ENCODE peak calls at places on chromosomes 7 and 10, in eight cellular contexts. H is cardiac muscle cell, K is aorta, D is left ventricle myocardium inferior, Q is pancreas, A is iPS DF 6.9, C is SJSA1, M is sigmoid colon. J is an unnamed sample.

GRCh38 chr10:18298256-18298655 is 158.0 kb downstream of the CACNB2 start:
- DNase-seq in H (no peak), C (no peak), K (no peak), Q (no peak), D (no peak), M (no peak), A (no peak), J (no peak)

GRCh38 chr10:133180192-133180914 is 20.3 kb downstream of the KNDC1 start:
- DNase-seq in D (no peak), C (no peak), Q (no peak), M (no peak), A (no peak), H (no peak), K (no peak), J (no peak)

GRCh38 chr7:115387168-115387567 is 465.3 kb downstream of the MDFIC start:
- DNase-seq in K (no peak), D (no peak), A (no peak), Q (no peak), M (no peak), H (no peak), C (no peak), J (no peak)

GRCh38 chr7:42461537-42461936 is 224.5 kb upstream of the GLI3 start:
- DNase-seq in D (no peak), C (no peak), Q (no peak), M (no peak), H (no peak), A (no peak), K (no peak), J (no peak)

GRCh38 chr7:23586159-23586558 is 11.0 kb upstream of the CCDC126 start:
- DNase-seq in K (no peak), Q (no peak), M (no peak), C (no peak), H (no peak), A (no peak), D (no peak), J (no peak)

GRCh38 chr7:75650062-75650461 is 88.7 kb downstream of the HIP1 start:
- DNase-seq in H (peak), A (no peak), Q (no peak), K (peak), M (no peak), C (no peak), D (no peak), J (peak)

GRCh38 chr7:9945882-9946281 is 1027.8 kb upstream of the PHF14 start:
- DNase-seq in H (no peak), C (no peak), A (no peak), K (no peak), D (no peak), M (no peak), Q (no peak), J (no peak)

GRCh38 chr10:119030421-119031250 is 1.1 kb downstream of the NANOS1 start:
- DNase-seq in D (peak), Q (peak), M (no peak), H (peak), K (no peak), A (no peak), C (peak), J (peak)

GRCh38 chr10:50992356-50992866 is 81.9 kb upstream of the PRKG1 start:
- DNase-seq in Q (no peak), K (peak), A (no peak), M (peak), C (no peak), H (no peak), D (no peak), J (no peak)

GRCh38 chr10:9215121-9215520 is 1160.6 kb downstream of the GATA3 start:
- DNase-seq in D (no peak), H (no peak), A (no peak), C (no peak), M (no peak), K (no peak), Q (no peak), J (no peak)

GRCh38 chr7:128155100-128155763 is 85.8 kb upstream of the LEP start:
- DNase-seq in K (no peak), D (no peak), C (no peak), H (no peak), M (no peak), Q (no peak), A (no peak), J (no peak)

GRCh38 chr7:138785587-138786437 is 12.0 kb upstream of the TMEM213 start:
- DNase-seq in H (no peak), Q (no peak), C (peak), K (no peak), D (no peak), A (no peak), M (no peak), J (no peak)

GRCh38 chr10:69567920-69568319 is 5.3 kb downstream of the NEUROG3 start:
- DNase-seq in K (peak), C (peak), Q (peak), H (peak), D (peak), M (no peak), A (no peak), J (peak)

GRCh38 chr10:75048669-75049098 is 62.8 kb upstream of the SAMD8 start:
- DNase-seq in K (no peak), D (no peak), A (no peak), Q (no peak), H (no peak), M (peak), C (no peak), J (no peak)

GRCh38 chr10:35336921-35337741 is 822 bp downstream of the CCNY start:
- DNase-seq in D (peak), K (peak), Q (peak), C (peak), A (no peak), H (peak), M (peak), J (no peak)

GRCh38 chr10:69801434-69802315 is at the start of gene COL13A1:
- DNase-seq in A (no peak), M (no peak), Q (peak), C (peak), D (peak), K (peak), H (peak), J (no peak)

GRCh38 chr10:60123668-60124067 is 217.3 kb upstream of the CCDC6 start:
- DNase-seq in C (no peak), D (no peak), K (no peak), A (no peak), Q (no peak), H (no peak), M (no peak), J (no peak)

GRCh38 chr10:93039721-93040120 is 20.9 kb upstream of the CYP26C1 start:
- DNase-seq in K (no peak), A (no peak), H (peak), C (peak), M (no peak), Q (no peak), D (no peak), J (no peak)

GRCh38 chr7:150901160-150902035 is 49.1 kb downstream of the AOC1 start:
- DNase-seq in C (no peak), H (no peak), M (no peak), D (peak), Q (peak), K (no peak), A (no peak), J (no peak)

GRCh38 chr10:75034131-75034512 is 77.3 kb upstream of the SAMD8 start:
- DNase-seq in C (no peak), H (no peak), K (no peak), A (no peak), D (no peak), M (no peak), Q (no peak), J (no peak)

GRCh38 chr10:3271385-3272115 is 99.0 kb upstream of the PITRM1 start:
- DNase-seq in C (no peak), H (no peak), A (no peak), K (peak), D (no peak), M (no peak), Q (no peak), J (no peak)

GRCh38 chr7:4140933-4141332 is 541.2 kb upstream of the FOXK1 start:
- DNase-seq in Q (no peak), D (no peak), K (peak), C (no peak), H (no peak), M (peak), A (no peak), J (no peak)

GRCh38 chr10:1615186-1615954 is 122.0 kb downstream of the ADARB2 start:
- DNase-seq in Q (no peak), H (no peak), D (no peak), K (peak), M (peak), A (no peak), C (no peak), J (no peak)

GRCh38 chr7:26397326-26397725 is 105.7 kb downstream of the SNX10 start:
- DNase-seq in Q (peak), M (no peak), H (no peak), C (no peak), A (no peak), D (no peak), K (no peak), J (peak)

GRCh38 chr7:30926323-30926722 is 14.7 kb downstream of the AQP1 start:
- DNase-seq in K (no peak), D (no peak), H (no peak), C (no peak), Q (peak), A (no peak), M (peak), J (no peak)

GRCh38 chr10:99431190-99431549 is 746 bp upstream of the GOT1 start:
- DNase-seq in A (no peak), C (no peak), K (peak), Q (peak), M (peak), H (peak), D (peak), J (peak)

GRCh38 chr7:152587366-152587765 is 88.6 kb downstream of the XRCC2 start:
- DNase-seq in K (no peak), M (no peak), A (no peak), D (no peak), H (no peak), C (no peak), Q (no peak), J (no peak)

GRCh38 chr10:113788604-113789083 is 37.2 kb downstream of the PLEKHS1 start:
- DNase-seq in A (no peak), M (peak), D (no peak), C (peak), Q (no peak), H (no peak), K (peak), J (no peak)

GRCh38 chr10:37535459-37536246 is 321.8 kb downstream of the ZNF248 start:
- DNase-seq in H (no peak), D (no peak), Q (no peak), A (peak), K (no peak), M (no peak), C (peak), J (no peak)

GRCh38 chr10:133388973-133389818 is 4.8 kb upstream of the MTG1 start:
- DNase-seq in A (no peak), Q (no peak), H (no peak), C (no peak), M (peak), D (no peak), K (no peak), J (no peak)

GRCh38 chr7:18491871-18492270 is 3.7 kb upstream of the HDAC9 start:
- DNase-seq in H (no peak), M (no peak), Q (no peak), C (no peak), D (no peak), K (no peak), A (no peak), J (no peak)

GRCh38 chr7:65239324-65239706 is 134.3 kb upstream of the ZNF92 start:
- DNase-seq in Q (no peak), C (no peak), H (no peak), M (no peak), D (no peak), K (no peak), A (no peak), J (no peak)
- H3K27ac ChIP-seq in Q (no peak), C (no peak), H (no peak), M (no peak), D (no peak), K (no peak), A (no peak), J (no peak)

GRCh38 chr7:148182264-148182663 is 408.3 kb upstream of the C7orf33 start:
- DNase-seq in D (peak), A (no peak), H (peak), M (no peak), C (no peak), K (no peak), Q (no peak), J (no peak)

GRCh38 chr7:148185050-148185449 is 405.5 kb upstream of the C7orf33 start:
- DNase-seq in M (no peak), C (no peak), A (no peak), D (no peak), H (peak), Q (no peak), K (no peak), J (no peak)
- H3K27ac ChIP-seq in M (no peak), C (no peak), A (no peak), D (peak), H (peak), Q (no peak), K (no peak), J (no peak)

DNA sequence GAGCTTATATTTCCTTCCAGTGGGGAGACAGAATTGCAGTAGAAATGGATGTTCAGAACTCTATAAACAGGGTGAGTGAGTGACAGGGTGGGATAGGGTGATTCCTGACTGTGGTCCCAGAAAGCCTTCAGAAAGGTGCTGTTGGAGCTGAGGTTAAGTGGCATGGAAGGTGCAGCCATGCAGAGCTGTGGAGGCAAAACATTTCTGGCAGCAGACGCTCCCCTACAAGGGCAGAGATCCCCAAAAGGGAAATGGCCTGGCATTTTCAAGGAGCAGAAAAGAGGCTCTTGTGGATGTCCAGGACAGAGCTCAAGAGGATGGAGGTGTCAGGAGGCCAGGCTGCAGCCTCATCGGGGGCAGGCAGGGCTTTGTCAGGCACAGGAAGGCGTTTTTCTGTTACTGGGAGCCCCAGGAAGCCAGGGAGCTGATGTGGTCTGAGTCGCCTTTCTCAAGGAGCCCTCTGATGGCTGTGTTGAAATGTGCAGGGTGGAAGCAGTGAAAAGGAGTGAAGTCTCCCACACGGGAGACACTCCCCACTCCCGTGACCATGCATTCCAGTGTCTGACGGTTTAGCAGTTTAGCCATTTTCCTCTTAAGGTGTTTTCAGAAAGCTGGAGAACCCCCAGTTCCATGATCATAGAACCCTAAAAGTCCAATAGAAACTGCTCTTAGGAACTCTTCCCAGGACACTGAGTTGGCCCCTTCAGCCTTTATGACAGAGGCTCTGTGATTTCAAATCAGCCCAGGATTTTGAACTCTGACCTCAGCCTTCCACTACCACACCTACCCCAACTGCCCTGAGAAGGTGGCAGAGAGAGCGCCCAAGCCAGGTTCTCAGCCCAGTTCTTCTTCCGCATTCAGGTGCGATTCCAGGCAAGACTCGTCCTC is 96.2 kb downstream of the C10orf105 start:
- DNase-seq in K (no peak), C (peak), M (no peak), Q (no peak), A (no peak), D (no peak), H (peak), J (no peak)
- H3K27ac ChIP-seq in K (no peak), C (peak), M (no peak), Q (no peak), A (no peak), D (no peak), H (no peak), J (peak)

DNA sequence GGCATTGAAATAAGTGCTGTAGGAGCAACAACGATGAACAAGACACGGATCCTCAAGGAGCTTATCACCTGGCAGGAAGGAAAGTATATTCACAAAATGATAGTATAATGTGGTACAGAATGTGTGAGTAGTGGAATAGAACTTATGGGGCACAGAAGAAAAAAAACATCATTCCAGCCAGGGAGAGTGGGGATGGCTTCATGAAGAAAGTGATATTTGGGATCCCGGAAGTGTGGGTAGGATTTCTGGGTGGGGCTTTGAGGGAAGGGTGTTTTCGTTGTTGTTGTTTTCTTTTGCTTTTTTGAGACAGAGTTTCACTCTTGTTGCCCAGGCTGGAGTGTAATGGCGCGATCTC is 162.8 kb upstream of the MKLN1 start:
- DNase-seq in H (no peak), M (no peak), D (no peak), C (no peak), A (no peak), K (no peak), Q (no peak), J (no peak)
- H3K27ac ChIP-seq in H (no peak), M (no peak), D (no peak), C (peak), A (no peak), K (no peak), Q (no peak), J (no peak)

DNA sequence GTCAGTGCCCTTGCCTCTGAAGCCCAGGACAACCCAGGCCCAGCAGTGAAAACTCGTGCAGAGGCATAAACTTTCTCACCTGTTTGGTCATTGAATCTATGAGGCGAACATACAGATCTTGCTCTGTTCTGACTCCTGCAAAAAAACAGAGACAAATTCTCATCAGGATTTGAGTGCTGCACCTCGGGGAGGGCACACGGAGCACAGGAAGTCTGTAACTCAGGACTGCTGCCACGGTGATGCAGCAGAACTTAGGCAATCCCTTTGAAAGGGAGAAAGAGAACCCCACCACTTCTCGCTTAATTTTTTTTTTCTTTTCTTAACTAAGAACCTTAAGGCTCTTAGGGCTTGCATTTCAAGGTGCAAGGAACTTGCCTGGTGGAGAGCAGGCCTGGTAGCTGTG is 2.0 kb downstream of the EBF3 start:
- DNase-seq in C (no peak), H (peak), K (no peak), A (no peak), M (peak), Q (no peak), D (no peak), J (no peak)
- H3K27ac ChIP-seq in C (no peak), H (no peak), K (no peak), A (no peak), M (no peak), Q (no peak), D (peak), J (no peak)

J was measured in substantia nigra.